ENCODE peak calls at places on chromosomes 1 and 21, in five cellular contexts. O is lower lobe of right lung, H is Peyer's patch, W is fibroblast of villous mesenchyme, B is AG10803. K is an unnamed sample.

GRCh38 chr1:46030876-46031660 is 101.4 kb downstream of the PIK3R3 start:
- DNase-seq in O (no peak), H (no peak), W (no peak), B (no peak), K (no peak)

GRCh38 chr1:243950166-243950565 is 100.1 kb upstream of the AKT3 start:
- DNase-seq in O (no peak), H (no peak), W (peak), B (peak), K (peak)

GRCh38 chr1:51514733-51515132 is 4.3 kb downstream of the EPS15 start:
- DNase-seq in O (no peak), H (no peak), W (no peak), B (no peak), K (no peak)

GRCh38 chr1:42035830-42036604 is 117.2 kb upstream of the GUCA2B start:
- DNase-seq in O (peak), H (peak), W (peak), B (peak), K (peak)

GRCh38 chr1:218171302-218171893 is 113.7 kb upstream of the RRP15 start:
- DNase-seq in O (no peak), H (no peak), W (peak), B (peak), K (peak)

GRCh38 chr1:212452323-212453155 is 19.8 kb downstream of the NENF start:
- DNase-seq in O (no peak), H (no peak), W (peak), B (peak), K (peak)

GRCh38 chr1:203126151-203126865 is 1.2 kb upstream of the ADORA1 start:
- DNase-seq in O (no peak), H (no peak), W (peak), B (peak), K (peak)

GRCh38 chr1:225926551-225927113 is 2.6 kb upstream of the PYCR2 start:
- DNase-seq in O (peak), H (no peak), W (no peak), B (no peak), K (no peak)

GRCh38 chr1:109564189-109564878 is 15.9 kb downstream of the GNAI3 start:
- DNase-seq in O (no peak), H (no peak), W (no peak), B (no peak), K (no peak)

GRCh38 chr1:228011721-228012311 is 5.0 kb downstream of the WNT3A start:
- DNase-seq in O (no peak), H (peak), W (no peak), B (no peak), K (no peak)

GRCh38 chr1:37999434-38000232 is 5.7 kb downstream of the FHL3 start:
- DNase-seq in O (peak), H (no peak), W (peak), B (peak), K (peak)

GRCh38 chr1:38476111-38476783 is 383.3 kb downstream of the RRAGC start:
- DNase-seq in O (peak), H (no peak), W (no peak), B (no peak), K (no peak)

GRCh38 chr1:57254006-57254405 is 169.9 kb downstream of the DAB1 start:
- DNase-seq in O (no peak), H (no peak), W (no peak), B (peak), K (peak)

GRCh38 chr1:210715072-210715471 is 386.4 kb downstream of the HHAT start:
- DNase-seq in O (no peak), H (no peak), W (no peak), B (no peak), K (no peak)

GRCh38 chr1:115595279-115596079 is 46.3 kb upstream of the VANGL1 start:
- DNase-seq in O (peak), H (peak), W (peak), B (peak), K (peak)

GRCh38 chr1:115596080-115596795 is 45.5 kb upstream of the VANGL1 start:
- DNase-seq in O (no peak), H (no peak), W (peak), B (peak), K (peak)

GRCh38 chr1:115593365-115594259 is 48.2 kb upstream of the VANGL1 start:
- DNase-seq in O (no peak), H (no peak), W (no peak), B (no peak), K (peak)

GRCh38 chr1:115592264-115592663 is 49.5 kb upstream of the VANGL1 start:
- DNase-seq in O (no peak), H (no peak), W (no peak), B (no peak), K (no peak)
- TF ChIP-seq CTCF in O (no peak), H (no peak), W (no peak), B (no peak), K (no peak)

GRCh38 chr1:173590557-173590956 is 12.3 kb downstream of the SLC9C2 start:
- DNase-seq in O (no peak), H (no peak), W (no peak), B (no peak), K (no peak)
- TF ChIP-seq CTCF in O (no peak), H (no peak), W (no peak), B (no peak), K (no peak)

GRCh38 chr21:46098303-46099141 is 610 bp downstream of the COL6A2 start:
- DNase-seq in O (peak), H (peak), W (peak), B (no peak), K (peak)
- TF ChIP-seq CTCF in O (no peak), H (no peak), W (no peak), B (no peak), K (no peak)

DNA sequence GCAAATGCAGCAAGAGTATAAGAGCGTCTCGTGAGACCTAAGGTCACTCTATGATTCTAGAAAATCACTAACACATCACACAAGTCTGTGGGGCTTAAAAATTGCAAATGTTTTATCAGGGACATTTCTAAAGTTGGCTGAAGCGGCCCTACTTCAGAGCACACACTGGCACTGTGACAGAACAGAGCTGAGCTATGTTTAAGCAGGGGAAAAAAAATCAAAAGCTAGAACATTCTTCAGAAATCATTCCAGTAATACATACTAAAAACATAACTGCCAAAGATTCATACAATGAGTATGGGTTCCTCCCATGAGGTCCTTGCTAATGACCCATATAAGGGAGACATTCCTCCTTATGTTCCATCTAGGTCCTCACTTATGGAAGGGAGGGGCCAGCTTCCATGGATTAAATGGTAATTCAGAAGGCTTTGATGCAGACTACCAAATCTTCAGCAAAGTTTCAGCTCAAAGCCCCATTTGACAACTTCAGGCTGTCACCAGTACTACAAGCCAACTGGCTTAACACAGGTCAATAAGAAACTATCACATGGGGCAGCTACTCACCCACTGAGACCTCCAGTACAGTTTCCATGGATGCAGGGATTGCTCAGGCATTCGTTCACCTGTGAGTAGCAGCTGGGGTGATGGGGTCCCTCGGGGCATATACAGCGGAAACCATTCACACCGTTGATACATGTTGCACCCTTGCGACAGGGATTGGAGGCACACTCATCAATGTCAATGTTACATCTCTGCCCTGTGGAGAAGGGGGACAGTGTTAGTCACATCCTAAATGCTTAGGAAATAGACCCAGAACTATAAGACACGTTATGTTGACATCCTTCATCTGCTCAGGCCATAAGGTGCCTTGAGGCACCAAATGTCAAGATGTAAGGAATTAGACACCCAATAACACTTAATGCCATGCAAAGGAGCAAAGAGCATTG is 58.4 kb upstream of the ADAM30 start:
- DNase-seq in O (no peak), H (no peak), W (no peak), B (no peak), K (no peak)
- TF ChIP-seq CTCF in O (no peak), H (no peak), W (no peak), B (no peak), K (no peak)

DNA sequence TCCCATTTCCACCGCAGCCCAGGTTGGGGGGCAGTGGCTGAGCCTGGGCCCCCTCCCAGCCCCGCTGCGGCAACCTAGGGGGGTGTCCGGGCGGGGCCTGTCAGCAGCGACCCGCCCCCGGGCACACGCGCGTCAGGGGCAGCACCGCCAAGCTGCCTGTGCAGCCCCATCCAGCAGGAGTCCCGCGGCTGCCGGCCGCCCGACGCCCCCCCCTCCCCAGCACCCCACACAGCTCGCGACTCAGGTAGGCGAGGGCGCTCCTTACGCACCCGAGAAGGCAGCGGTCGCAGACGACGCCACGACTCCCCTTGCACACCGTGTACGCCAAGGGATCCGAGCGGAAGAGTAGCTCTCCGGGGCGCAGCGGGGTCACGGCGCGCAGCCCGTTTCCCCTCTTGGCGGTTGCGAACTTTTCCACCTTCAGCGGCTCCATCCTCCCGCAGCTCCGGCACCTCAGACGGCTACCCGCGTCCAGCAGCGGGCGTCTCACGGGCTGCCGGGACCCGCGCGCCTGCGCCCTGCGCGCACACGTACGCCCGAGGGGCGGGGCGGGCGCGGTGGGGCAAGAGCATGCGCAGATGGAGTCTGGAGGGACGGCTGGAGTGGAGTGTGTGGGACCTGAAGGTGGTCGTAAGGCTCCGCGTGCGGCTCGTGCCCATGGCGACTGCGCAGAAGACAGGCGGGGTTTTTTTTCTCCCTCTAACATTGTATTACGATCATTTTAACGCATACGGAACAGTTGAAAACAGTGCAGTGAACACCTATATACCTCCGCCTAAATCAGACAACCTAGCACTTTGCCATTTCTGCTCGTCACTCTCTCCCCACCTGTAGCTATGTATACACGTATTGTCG is at the start of gene SMYD3:
- DNase-seq in O (peak), H (peak), W (peak), B (peak), K (peak)
- TF ChIP-seq CTCF in O (no peak), H (no peak), W (no peak), B (peak), K (peak)

GRCh38 chr1:194117582-194117981 is 931.2 kb upstream of the B3GALT2 start:
- DNase-seq in O (no peak), H (no peak), W (no peak), B (no peak), K (no peak)
- TF ChIP-seq CTCF in O (no peak), H (no peak), W (no peak), B (no peak), K (no peak)

DNA sequence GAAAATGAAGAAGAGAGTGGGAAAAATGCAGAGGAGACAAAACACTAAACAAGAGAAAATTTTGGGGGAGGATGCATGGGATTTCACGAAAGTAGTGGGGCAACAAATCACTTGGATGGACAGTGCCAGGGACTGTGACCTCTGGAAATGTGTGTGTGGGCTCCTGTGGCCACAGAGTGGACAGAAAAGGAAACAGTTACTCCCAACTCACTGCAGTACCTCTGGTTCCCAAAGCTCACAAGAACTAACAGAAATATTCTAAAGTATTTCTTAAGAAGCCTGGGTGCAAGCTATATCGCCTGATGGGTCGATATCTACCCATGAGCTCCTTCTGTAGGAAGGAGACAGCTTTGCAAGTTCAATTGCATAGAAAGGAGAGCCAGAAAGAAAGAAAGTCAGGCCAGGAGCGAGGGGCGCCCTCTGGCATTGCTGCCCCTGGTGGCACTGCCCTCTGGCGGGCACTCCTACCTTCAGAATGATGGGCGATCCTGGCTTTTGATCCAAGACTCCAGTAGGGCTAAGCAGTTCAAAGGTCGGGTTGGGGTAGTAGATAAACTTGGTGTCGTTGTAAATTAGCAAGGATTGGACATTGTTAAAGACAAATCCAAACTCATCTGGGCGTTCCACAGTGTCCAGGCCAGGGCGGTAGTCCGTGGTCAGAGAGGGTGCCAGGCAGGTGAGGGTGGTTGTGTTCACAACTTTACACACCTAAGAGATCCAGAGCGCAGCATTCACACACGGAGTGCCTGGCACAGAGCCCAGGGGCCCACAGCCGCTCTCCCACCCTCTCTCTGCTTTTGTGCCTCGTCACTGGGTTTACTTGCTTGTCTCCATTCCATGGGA is 134.7 kb upstream of the CD34 start:
- DNase-seq in O (no peak), H (no peak), W (no peak), B (no peak), K (no peak)
- TF ChIP-seq CTCF in O (no peak), H (no peak), W (no peak), B (peak), K (no peak)

GRCh38 chr21:25313891-25314646 is 293.2 kb downstream of the MRPL39 start:
- DNase-seq in O (no peak), H (no peak), W (peak), B (peak), K (peak)
- TF ChIP-seq CTCF in O (peak), H (no peak), W (peak), B (peak), K (peak)

GRCh38 chr1:82565546-82565945 is 764.8 kb downstream of the ADGRL2 start:
- DNase-seq in O (no peak), H (no peak), W (peak), B (peak), K (peak)
- TF ChIP-seq CTCF in O (no peak), H (no peak), W (no peak), B (no peak), K (no peak)

GRCh38 chr21:37028579-37028978 is 22.1 kb downstream of the RIPPLY3 start:
- DNase-seq in O (no peak), H (no peak), W (no peak), B (no peak), K (peak)
- TF ChIP-seq CTCF in O (no peak), H (no peak), W (no peak), B (no peak), K (no peak)

K was measured in fibroblast of the aortic adventitia.